ENCODE peak calls at places on chromosome 14, in four cellular contexts. Y is GM20000, A is cardiac muscle cell, I is osteocyte. C is an unnamed sample.

GRCh38 chr14:100822007-100822406 is 3.9 kb upstream of the MEG3 start:
- DNase-seq in A (no peak), I (no peak), Y (no peak), C (no peak)

GRCh38 chr14:54172114-54172513 is 215.5 kb upstream of the BMP4 start:
- DNase-seq in A (no peak), Y (no peak), I (no peak), C (no peak)

GRCh38 chr14:99556134-99556791 is 47.7 kb downstream of the CCDC85C start:
- DNase-seq in I (no peak), A (no peak), Y (no peak), C (no peak)

GRCh38 chr14:38056270-38056669 is 151.4 kb upstream of the SSTR1 start:
- DNase-seq in Y (no peak), A (no peak), I (no peak), C (no peak)

GRCh38 chr14:64260418-64260817 is 33.8 kb downstream of the ESR2 start:
- DNase-seq in I (no peak), Y (no peak), A (no peak), C (no peak)

GRCh38 chr14:47297374-47297773 is 378.0 kb downstream of the MDGA2 start:
- DNase-seq in I (no peak), A (no peak), Y (no peak), C (no peak)

GRCh38 chr14:65926504-65926903 is 514.0 kb downstream of the FUT8 start:
- DNase-seq in Y (no peak), A (no peak), I (no peak), C (no peak)

GRCh38 chr14:94381149-94382030 is 7.0 kb downstream of the SERPINA1 start:
- DNase-seq in Y (no peak), I (no peak), A (no peak), C (no peak)

GRCh38 chr14:36505892-36506731 is 13.9 kb downstream of the NKX2-1 start:
- DNase-seq in I (no peak), Y (peak), A (no peak), C (no peak)

GRCh38 chr14:74417611-74418010 is 8.4 kb downstream of the SYNDIG1L start:
- DNase-seq in I (no peak), Y (no peak), A (no peak), C (no peak)

GRCh38 chr14:51651388-51652167 is at the start of gene FRMD6:
- DNase-seq in A (peak), I (peak), Y (peak), C (peak)

GRCh38 chr14:104665663-104666522 is 23.5 kb upstream of the INF2 start:
- DNase-seq in A (no peak), Y (no peak), I (peak), C (peak)

GRCh38 chr14:37416264-37416663 is 178.8 kb downstream of the FOXA1 start:
- DNase-seq in I (no peak), A (no peak), Y (no peak), C (no peak)

GRCh38 chr14:69674546-69675245 is 63.3 kb downstream of the SUSD6 start:
- DNase-seq in Y (no peak), A (no peak), I (no peak), C (no peak)

GRCh38 chr14:101004954-101005353 is 101.4 kb upstream of the RTL1 start:
- DNase-seq in I (no peak), A (peak), Y (no peak), C (no peak)

GRCh38 chr14:31029016-31029970 is 3.1 kb upstream of the STRN3 start:
- DNase-seq in A (no peak), I (no peak), Y (no peak), C (no peak)

GRCh38 chr14:57574617-57575288 is 81.1 kb upstream of the CCDC198 start:
- DNase-seq in I (no peak), Y (no peak), A (no peak), C (no peak)

GRCh38 chr14:30558675-30559555 is at the start of gene G2E3:
- DNase-seq in Y (peak), I (peak), A (peak), C (peak)

GRCh38 chr14:79705126-79705894 is 506.0 kb downstream of the DIO2 start:
- DNase-seq in A (no peak), Y (no peak), I (no peak), C (no peak)

GRCh38 chr14:61525293-61526011 is 169.9 kb upstream of the HIF1A start:
- DNase-seq in I (no peak), A (peak), Y (no peak), C (no peak)

GRCh38 chr14:55129086-55129427 is at the start of gene LGALS3:
- DNase-seq in I (no peak), Y (peak), A (peak), C (peak)

GRCh38 chr14:60482743-60483142 is 3.1 kb downstream of the C14orf39 start:
- DNase-seq in Y (no peak), A (no peak), I (no peak), C (no peak)

GRCh38 chr14:56881181-56881580 is 70.9 kb upstream of the OTX2 start:
- DNase-seq in I (no peak), Y (no peak), A (no peak), C (no peak)

GRCh38 chr14:93206793-93207467 is at the start of the genes GON7 and UBR7:
- DNase-seq in A (peak), Y (peak), I (peak), C (peak)

GRCh38 chr14:105087963-105088811 is 23.0 kb upstream of the GPR132 start:
- DNase-seq in I (peak), Y (peak), A (peak), C (no peak)

GRCh38 chr14:35215110-35215872 is 76.9 kb upstream of the PSMA6 start:
- DNase-seq in Y (peak), I (no peak), A (peak), C (no peak)

GRCh38 chr14:94550041-94550440 is 11.2 kb upstream of the SERPINA4 start:
- DNase-seq in A (no peak), I (peak), Y (no peak), C (no peak)

GRCh38 chr14:23057757-23058653 is 685 bp upstream of the CDH24 start:
- DNase-seq in A (peak), I (peak), Y (peak), C (peak)

GRCh38 chr14:24145700-24146621 is at the start of gene PSME2:
- DNase-seq in Y (no peak), I (no peak), A (peak), C (no peak)

DNA sequence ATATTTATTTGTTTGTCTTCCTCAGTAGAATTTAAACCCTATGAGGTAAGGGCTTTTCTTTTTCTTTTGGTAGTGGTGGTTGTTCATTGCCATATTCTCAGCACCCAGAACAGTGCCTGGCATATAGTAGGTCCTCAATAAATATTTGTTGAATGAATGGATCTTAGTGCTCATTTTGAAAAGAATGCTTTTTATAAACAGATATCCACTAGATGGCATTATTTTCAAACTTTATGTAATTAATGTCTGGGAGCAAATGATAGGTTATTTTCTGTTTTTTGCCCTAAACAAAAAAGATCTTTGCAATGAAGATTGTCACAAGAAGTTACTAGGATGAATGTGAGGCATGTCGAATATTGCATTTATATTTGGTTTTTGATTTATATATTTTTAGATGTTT is 64.1 kb downstream of the RAD51B start:
- DNase-seq in Y (no peak), I (no peak), A (peak), C (no peak)
- TF ChIP-seq CTCF in Y (no peak), I (peak), A (peak), C (peak)

DNA sequence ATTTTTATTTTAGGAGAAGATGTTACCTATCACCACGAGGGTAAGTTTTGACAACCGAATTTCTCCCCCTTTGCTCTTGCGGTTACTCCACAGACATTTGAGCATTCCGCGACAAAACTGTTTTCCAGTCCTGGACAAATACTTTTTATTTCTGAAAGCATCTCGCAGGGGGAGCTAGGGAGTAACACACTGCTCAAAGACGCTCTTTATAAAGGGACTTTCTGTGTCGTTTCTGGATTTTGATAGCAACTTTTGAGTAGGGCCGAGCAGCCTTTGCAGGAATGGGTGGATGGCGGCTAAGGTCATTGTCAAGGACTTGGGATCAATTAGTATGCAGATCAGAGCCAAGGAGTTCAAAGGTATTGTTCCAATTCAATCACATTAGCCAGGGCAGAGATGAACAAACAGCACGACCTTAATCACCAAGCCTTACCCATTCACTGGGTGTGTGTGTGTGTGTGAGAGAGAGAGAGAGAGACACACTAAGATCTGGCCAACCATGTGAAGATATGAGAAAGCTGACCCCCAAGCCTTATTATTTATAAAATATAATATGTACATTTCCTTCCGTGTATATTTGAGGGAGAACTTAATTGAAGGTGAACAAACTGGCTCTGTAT is 613.6 kb downstream of the VRK1 start:
- DNase-seq in I (no peak), A (no peak), Y (no peak), C (no peak)
- TF ChIP-seq CTCF in I (no peak), A (no peak), Y (no peak), C (no peak)

GRCh38 chr14:103607822-103608221 is 21.2 kb upstream of the KLC1 start:
- DNase-seq in Y (no peak), I (no peak), A (no peak), C (no peak)

GRCh38 chr14:103611215-103611614 is 17.8 kb upstream of the KLC1 start:
- DNase-seq in A (no peak), I (no peak), Y (no peak), C (no peak)

GRCh38 chr14:103604620-103605019 is 24.4 kb upstream of the KLC1 start:
- DNase-seq in Y (no peak), I (no peak), A (no peak), C (no peak)

DNA sequence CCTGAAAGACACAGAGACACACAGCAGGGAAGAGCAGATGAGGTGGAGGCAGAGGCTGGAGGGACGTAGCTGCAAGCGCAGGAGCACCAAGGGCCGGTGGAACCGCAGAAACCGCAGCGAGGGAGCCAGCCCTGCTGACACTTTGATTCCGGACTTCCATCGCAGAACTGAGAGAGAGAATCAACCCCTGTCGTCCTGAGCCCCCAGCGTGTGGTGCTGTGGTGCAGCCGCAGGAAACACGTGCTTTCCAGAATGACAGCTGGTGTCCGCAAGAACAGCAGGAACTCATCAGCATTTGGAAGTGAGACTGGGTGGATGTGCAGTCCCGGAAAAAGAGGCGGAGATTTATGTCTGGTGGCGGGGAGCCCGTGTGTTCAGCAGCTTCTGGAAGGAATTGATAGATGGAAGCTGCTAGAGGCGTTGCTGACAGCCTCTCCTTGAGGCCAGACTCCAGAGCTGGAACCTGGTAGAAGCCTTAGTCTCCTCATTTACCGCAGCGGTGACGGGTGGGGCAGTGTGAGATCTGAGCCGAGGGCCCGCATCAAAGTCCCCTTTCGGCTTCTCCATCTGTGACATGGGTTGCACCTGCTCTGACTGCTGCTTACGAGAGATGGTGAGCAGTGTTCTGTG is 21.9 kb upstream of the KLC1 start:
- DNase-seq in A (peak), I (peak), Y (peak), C (no peak)
- TF ChIP-seq CTCF in A (peak), I (peak), Y (no peak), C (no peak)

DNA sequence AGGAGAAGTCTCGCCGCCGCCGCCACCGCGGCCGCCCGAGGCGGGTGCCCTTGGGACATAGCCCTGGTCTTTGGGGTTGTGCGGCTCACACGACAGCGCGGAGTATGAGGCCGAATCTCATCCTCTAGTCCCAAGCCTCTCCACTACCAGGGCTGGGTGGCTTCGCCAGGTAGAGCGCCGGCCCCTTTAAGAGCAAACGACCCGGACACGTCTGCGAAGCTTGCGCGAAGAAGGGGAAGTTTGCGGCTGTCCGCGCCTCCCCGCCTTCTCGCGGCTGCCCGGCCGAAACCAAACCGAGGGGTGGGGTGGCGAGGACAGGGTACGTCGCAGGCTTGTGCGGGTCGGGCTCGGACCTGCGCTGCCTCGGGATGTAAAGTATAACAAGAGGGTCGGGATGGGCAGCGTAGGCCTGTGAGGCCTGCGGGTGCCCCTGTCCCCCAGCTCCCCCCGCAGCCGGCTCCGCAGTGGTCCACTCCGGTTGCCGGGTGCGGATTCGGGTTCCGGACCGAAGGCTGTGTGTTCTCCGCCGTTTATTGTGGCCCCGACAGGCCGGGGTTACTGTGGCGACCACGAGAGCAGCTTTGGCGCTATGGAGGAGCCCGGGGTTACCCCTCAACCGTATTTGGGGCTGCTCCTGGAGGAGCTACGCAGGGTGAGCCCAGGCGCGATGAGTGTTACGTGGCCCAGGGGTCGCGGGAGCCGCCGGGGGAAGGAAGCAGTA is 33.3 kb downstream of the MIA2 start:
- DNase-seq in Y (peak), I (peak), A (peak), C (peak)
- TF ChIP-seq CTCF in Y (no peak), I (no peak), A (no peak), C (no peak)

DNA sequence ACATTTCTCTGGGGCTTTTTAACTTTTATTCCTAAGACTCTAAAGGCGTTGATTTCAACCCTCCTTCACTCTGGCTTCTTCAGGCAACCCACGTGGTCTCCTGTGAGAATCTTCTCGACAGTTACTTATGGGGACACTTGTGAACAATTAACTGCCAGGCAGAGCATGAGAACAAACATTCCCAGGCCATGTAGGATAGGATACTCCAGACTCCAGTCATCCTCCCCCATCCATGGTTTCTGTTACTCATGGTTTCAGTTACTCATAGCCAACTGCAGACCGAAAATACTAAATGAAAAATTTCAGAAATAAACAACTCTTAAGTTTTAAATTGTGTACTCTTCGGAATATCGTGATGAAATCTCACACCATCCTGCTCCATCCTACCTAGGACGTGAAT is 19.5 kb downstream of the GPR68 start:
- DNase-seq in Y (no peak), I (no peak), A (no peak), C (no peak)
- TF ChIP-seq CTCF in Y (no peak), I (no peak), A (no peak), C (no peak)

GRCh38 chr14:106308839-106309389 is 782.5 kb downstream of the TMEM121 start:
- DNase-seq in Y (peak), I (no peak), A (no peak), C (no peak)
- TF ChIP-seq CTCF in Y (peak), I (no peak), A (peak), C (peak)

DNA sequence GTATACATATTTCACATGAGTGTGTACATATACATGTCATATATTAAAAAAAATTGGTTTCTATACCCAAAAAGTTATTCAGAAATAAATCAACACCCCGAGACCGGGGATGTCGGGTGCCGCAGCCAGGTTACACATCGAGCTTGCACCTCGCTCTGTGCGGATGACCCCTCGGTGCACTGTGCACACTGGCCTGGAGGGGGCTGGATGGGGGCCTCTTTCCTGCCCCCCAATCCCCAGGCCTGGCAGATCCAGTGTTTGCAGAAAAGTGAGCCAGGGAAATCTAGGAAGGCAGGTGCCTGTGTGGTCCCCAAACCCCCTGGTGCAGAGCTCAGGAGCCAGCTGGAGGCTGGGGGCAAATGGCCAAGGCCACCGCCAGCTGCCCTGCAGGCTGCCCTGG is 27.1 kb upstream of the GPR68 start:
- DNase-seq in A (no peak), I (no peak), Y (no peak), C (no peak)
- TF ChIP-seq CTCF in A (no peak), I (no peak), Y (no peak), C (no peak)

GRCh38 chr14:102182190-102182589 is 42.5 kb downstream of the WDR20 start:
- DNase-seq in Y (no peak), I (no peak), A (peak), C (no peak)

GRCh38 chr14:102180248-102180998 is 40.7 kb downstream of the WDR20 start:
- DNase-seq in A (no peak), Y (no peak), I (no peak), C (no peak)

GRCh38 chr14:102183922-102184677 is 44.4 kb downstream of the WDR20 start:
- DNase-seq in A (no peak), I (no peak), Y (peak), C (no peak)

GRCh38 chr14:102182901-102183619 is 43.4 kb downstream of the WDR20 start:
- DNase-seq in Y (no peak), I (no peak), A (peak), C (no peak)

GRCh38 chr14:102181187-102181586 is 41.5 kb downstream of the WDR20 start:
- DNase-seq in I (no peak), Y (no peak), A (no peak), C (no peak)
- TF ChIP-seq CTCF in I (no peak), Y (no peak), A (no peak), C (no peak)

GRCh38 chr14:77991128-77991772 is 178.9 kb upstream of the NRXN3 start:
- DNase-seq in Y (no peak), A (no peak), I (peak), C (no peak)
- TF ChIP-seq CTCF in Y (no peak), A (peak), I (no peak), C (peak)

C was measured in progenitor cell of endocrine pancreas.